ENCODE peak calls at places on chromosomes 13 and 19, in eight cellular contexts. One of them, this sample, is unnamed.

GRCh38 chr13:96573563-96573962 is 420.7 kb downstream of the OXGR1 start:
- DNase-seq in HFFc6: no peak
- DNase-seq in RWPE1: no peak
- DNase-seq in heart right ventricle: no peak
- DNase-seq in HFF-Myc: no peak
- DNase-seq in stomach: no peak
- DNase-seq in esophagus muscularis mucosa: no peak
- DNase-seq in fibroblast of mammary gland: no peak
- DNase-seq in this sample: no peak

GRCh38 chr13:111899714-111900389 is 167.1 kb upstream of the SOX1 start:
- DNase-seq in HFF-Myc: no peak
- DNase-seq in heart right ventricle: no peak
- DNase-seq in RWPE1: no peak
- DNase-seq in HFFc6: no peak
- DNase-seq in esophagus muscularis mucosa: no peak
- DNase-seq in fibroblast of mammary gland: no peak
- DNase-seq in stomach: no peak
- DNase-seq in this sample: no peak

GRCh38 chr19:17307876-17308377 is 1.4 kb upstream of the DDA1 start:
- DNase-seq in fibroblast of mammary gland: no peak
- DNase-seq in RWPE1: no peak
- DNase-seq in stomach: no peak
- DNase-seq in esophagus muscularis mucosa: no peak
- DNase-seq in HFF-Myc: no peak
- DNase-seq in HFFc6: no peak
- DNase-seq in heart right ventricle: no peak
- DNase-seq in this sample: no peak

GRCh38 chr19:12085074-12085818 is 20.7 kb downstream of the ZNF844 start:
- DNase-seq in HFFc6: no peak
- DNase-seq in fibroblast of mammary gland: no peak
- DNase-seq in HFF-Myc: no peak
- DNase-seq in esophagus muscularis mucosa: no peak
- DNase-seq in RWPE1: no peak
- DNase-seq in stomach: no peak
- DNase-seq in heart right ventricle: no peak
- DNase-seq in this sample: no peak

GRCh38 chr13:35349673-35350278 is 126.7 kb downstream of the MAB21L1 start:
- DNase-seq in esophagus muscularis mucosa: no peak
- DNase-seq in stomach: no peak
- DNase-seq in HFFc6: no peak
- DNase-seq in heart right ventricle: no peak
- DNase-seq in HFF-Myc: no peak
- DNase-seq in RWPE1: peak
- DNase-seq in fibroblast of mammary gland: peak
- DNase-seq in this sample: no peak

GRCh38 chr19:4776436-4777205 is 14.9 kb upstream of the FEM1A start:
- DNase-seq in stomach: no peak
- DNase-seq in esophagus muscularis mucosa: no peak
- DNase-seq in HFFc6: no peak
- DNase-seq in HFF-Myc: no peak
- DNase-seq in fibroblast of mammary gland: no peak
- DNase-seq in heart right ventricle: no peak
- DNase-seq in RWPE1: no peak
- DNase-seq in this sample: no peak

GRCh38 chr19:45428385-45429231 is 4.9 kb upstream of the ERCC1 start:
- DNase-seq in esophagus muscularis mucosa: no peak
- DNase-seq in RWPE1: no peak
- DNase-seq in stomach: peak
- DNase-seq in HFFc6: no peak
- DNase-seq in HFF-Myc: no peak
- DNase-seq in fibroblast of mammary gland: peak
- DNase-seq in heart right ventricle: peak
- DNase-seq in this sample: no peak

GRCh38 chr19:39413269-39413902 is 917 bp downstream of the PLEKHG2 start:
- DNase-seq in RWPE1: no peak
- DNase-seq in heart right ventricle: peak
- DNase-seq in HFFc6: no peak
- DNase-seq in stomach: no peak
- DNase-seq in esophagus muscularis mucosa: no peak
- DNase-seq in HFF-Myc: no peak
- DNase-seq in fibroblast of mammary gland: peak
- DNase-seq in this sample: no peak

GRCh38 chr13:29840585-29840984 is 9.8 kb downstream of the UBL3 start:
- DNase-seq in heart right ventricle: no peak
- DNase-seq in HFFc6: no peak
- DNase-seq in RWPE1: no peak
- DNase-seq in esophagus muscularis mucosa: no peak
- DNase-seq in stomach: no peak
- DNase-seq in HFF-Myc: no peak
- DNase-seq in fibroblast of mammary gland: no peak
- DNase-seq in this sample: no peak

GRCh38 chr13:94784066-94784465 is 71.7 kb upstream of the SOX21 start:
- DNase-seq in stomach: no peak
- DNase-seq in fibroblast of mammary gland: peak
- DNase-seq in esophagus muscularis mucosa: no peak
- DNase-seq in heart right ventricle: no peak
- DNase-seq in HFFc6: peak
- DNase-seq in HFF-Myc: no peak
- DNase-seq in RWPE1: no peak
- DNase-seq in this sample: no peak

GRCh38 chr19:46367434-46367833 is 20.5 kb downstream of the PPP5C start:
- DNase-seq in HFFc6: no peak
- DNase-seq in HFF-Myc: no peak
- DNase-seq in fibroblast of mammary gland: no peak
- DNase-seq in RWPE1: no peak
- DNase-seq in esophagus muscularis mucosa: no peak
- DNase-seq in stomach: no peak
- DNase-seq in heart right ventricle: no peak
- DNase-seq in this sample: no peak

GRCh38 chr19:37079238-37079637 is 1.0 kb downstream of the ZNF420 start:
- DNase-seq in HFFc6: no peak
- DNase-seq in esophagus muscularis mucosa: no peak
- DNase-seq in RWPE1: no peak
- DNase-seq in stomach: no peak
- DNase-seq in fibroblast of mammary gland: no peak
- DNase-seq in heart right ventricle: no peak
- DNase-seq in HFF-Myc: no peak
- DNase-seq in this sample: no peak

GRCh38 chr13:20140487-20140886 is 20.4 kb downstream of the GJA3 start:
- DNase-seq in fibroblast of mammary gland: no peak
- DNase-seq in heart right ventricle: no peak
- DNase-seq in esophagus muscularis mucosa: no peak
- DNase-seq in stomach: no peak
- DNase-seq in RWPE1: no peak
- DNase-seq in HFF-Myc: no peak
- DNase-seq in HFFc6: no peak
- DNase-seq in this sample: no peak

GRCh38 chr13:20141238-20142018 is 19.4 kb downstream of the GJA3 start:
- DNase-seq in HFF-Myc: no peak
- DNase-seq in heart right ventricle: peak
- DNase-seq in RWPE1: no peak
- DNase-seq in HFFc6: no peak
- DNase-seq in esophagus muscularis mucosa: no peak
- DNase-seq in stomach: no peak
- DNase-seq in fibroblast of mammary gland: no peak
- DNase-seq in this sample: no peak

GRCh38 chr13:20137875-20138274 is 23.0 kb downstream of the GJA3 start:
- DNase-seq in HFFc6: no peak
- DNase-seq in heart right ventricle: no peak
- DNase-seq in esophagus muscularis mucosa: no peak
- DNase-seq in HFF-Myc: no peak
- DNase-seq in fibroblast of mammary gland: no peak
- DNase-seq in RWPE1: no peak
- DNase-seq in stomach: no peak
- DNase-seq in this sample: no peak

GRCh38 chr13:20134732-20135131 is 26.1 kb downstream of the GJA3 start:
- DNase-seq in esophagus muscularis mucosa: no peak
- DNase-seq in RWPE1: no peak
- DNase-seq in heart right ventricle: no peak
- DNase-seq in HFF-Myc: no peak
- DNase-seq in fibroblast of mammary gland: no peak
- DNase-seq in stomach: no peak
- DNase-seq in HFFc6: no peak
- DNase-seq in this sample: no peak

DNA sequence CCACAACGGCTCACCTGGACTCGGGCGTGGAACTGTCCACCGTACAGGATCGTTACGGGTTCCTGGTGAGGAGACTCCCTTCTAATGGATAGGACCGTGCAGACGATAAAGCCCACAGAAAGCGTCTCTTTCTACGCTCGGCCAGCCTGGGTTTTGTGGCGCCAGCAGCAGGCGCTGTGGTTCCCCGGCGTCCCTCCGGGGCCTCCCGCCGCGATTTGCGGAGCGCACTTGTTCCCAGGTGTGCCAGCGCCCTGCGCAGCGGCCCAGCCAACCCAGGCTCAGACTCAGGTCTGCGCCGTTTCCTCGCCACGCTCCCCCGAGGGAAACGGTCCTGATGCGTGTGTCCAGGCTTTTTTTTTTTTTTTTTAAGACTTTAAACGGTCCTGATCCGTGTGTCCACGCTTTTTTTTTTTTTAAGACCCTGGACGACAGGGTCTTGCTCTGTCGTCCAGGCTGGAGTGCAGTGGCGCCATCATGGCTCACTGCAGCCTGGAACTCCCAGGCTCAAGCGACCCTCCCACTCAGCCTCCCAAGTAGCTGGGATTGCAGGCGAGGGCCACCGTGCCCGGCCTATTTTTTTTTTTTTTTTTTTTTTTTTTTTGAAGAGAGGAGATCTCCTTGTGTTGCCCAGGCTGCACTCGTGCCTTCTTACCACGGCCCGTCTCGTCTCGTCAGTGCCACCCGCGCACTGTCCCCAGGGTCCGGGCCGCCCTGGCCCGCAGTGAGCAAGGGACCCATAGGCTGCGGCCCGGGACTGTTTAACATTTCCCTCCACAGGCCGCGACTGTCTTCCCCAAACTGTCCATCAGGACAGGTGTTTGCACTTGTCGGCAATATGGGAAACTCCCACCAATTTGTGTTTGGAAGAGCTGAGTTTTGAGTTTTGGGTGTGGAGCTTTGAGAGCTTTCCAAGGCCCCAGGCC is 23.8 kb downstream of the GJA3 start:
- DNase-seq in fibroblast of mammary gland: peak
- DNase-seq in HFFc6: no peak
- DNase-seq in HFF-Myc: no peak
- DNase-seq in stomach: peak
- DNase-seq in RWPE1: no peak
- DNase-seq in esophagus muscularis mucosa: no peak
- DNase-seq in heart right ventricle: peak
- DNase-seq in this sample: no peak
- TF ChIP-seq CTCF in fibroblast of mammary gland: peak
- TF ChIP-seq CTCF in HFFc6: peak
- TF ChIP-seq CTCF in HFF-Myc: peak
- TF ChIP-seq CTCF in stomach: peak
- TF ChIP-seq CTCF in RWPE1: peak
- TF ChIP-seq CTCF in esophagus muscularis mucosa: no peak
- TF ChIP-seq CTCF in heart right ventricle: peak
- TF ChIP-seq CTCF in this sample: peak

DNA sequence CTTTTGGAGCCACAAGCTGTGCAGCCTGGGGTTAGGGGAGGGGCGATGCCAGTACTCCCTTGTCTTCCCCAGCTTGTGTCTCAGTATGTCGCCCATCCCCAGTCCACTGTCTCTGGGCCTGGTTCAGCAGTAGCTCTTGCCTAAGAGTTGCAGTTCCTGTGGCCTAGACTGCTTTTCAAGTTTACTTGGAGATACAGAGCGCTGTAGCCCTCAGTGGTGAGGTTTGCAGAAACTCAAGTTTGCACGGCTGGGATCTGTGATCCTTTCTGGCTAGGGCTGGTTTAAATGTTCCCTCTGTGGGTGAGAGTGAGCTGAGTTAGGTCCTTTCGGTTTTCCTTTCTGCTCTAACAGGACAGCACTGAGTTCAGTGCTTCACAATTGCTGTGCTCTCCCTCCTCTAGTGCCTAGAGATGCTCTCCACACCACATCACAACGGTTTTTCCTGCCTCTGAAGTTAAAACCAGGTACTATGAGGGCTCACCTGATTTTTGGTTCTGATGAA is 360.6 kb upstream of the TMTC4 start:
- DNase-seq in HFFc6: no peak
- DNase-seq in RWPE1: no peak
- DNase-seq in fibroblast of mammary gland: no peak
- DNase-seq in esophagus muscularis mucosa: peak
- DNase-seq in heart right ventricle: no peak
- DNase-seq in stomach: no peak
- DNase-seq in HFF-Myc: no peak
- DNase-seq in this sample: no peak
- TF ChIP-seq CTCF in HFFc6: no peak
- TF ChIP-seq CTCF in RWPE1: no peak
- TF ChIP-seq CTCF in fibroblast of mammary gland: no peak
- TF ChIP-seq CTCF in esophagus muscularis mucosa: no peak
- TF ChIP-seq CTCF in heart right ventricle: no peak
- TF ChIP-seq CTCF in stomach: no peak
- TF ChIP-seq CTCF in HFF-Myc: no peak
- TF ChIP-seq CTCF in this sample: no peak

DNA sequence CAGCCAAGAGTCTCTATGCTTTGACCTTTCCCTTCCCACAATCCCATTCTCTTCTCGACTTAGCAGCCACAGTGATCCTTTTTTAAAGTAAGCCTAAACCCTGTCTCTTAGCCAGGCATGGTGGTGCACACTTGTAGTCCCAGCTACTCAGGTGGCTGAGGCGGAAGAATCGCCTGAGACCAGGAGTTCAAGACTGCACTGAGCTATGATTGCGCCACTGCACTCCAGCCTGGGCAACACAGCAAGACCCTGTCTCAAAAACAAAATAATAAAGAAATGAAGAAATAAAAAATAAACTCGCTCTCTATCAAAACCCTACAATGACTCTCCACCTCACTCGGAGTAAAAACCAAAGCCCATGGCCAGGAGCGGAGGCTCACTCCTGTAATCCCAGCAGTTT is 14.7 kb downstream of the TEX101 start:
- DNase-seq in esophagus muscularis mucosa: no peak
- DNase-seq in fibroblast of mammary gland: no peak
- DNase-seq in stomach: no peak
- DNase-seq in heart right ventricle: no peak
- DNase-seq in HFFc6: no peak
- DNase-seq in RWPE1: no peak
- DNase-seq in HFF-Myc: no peak
- DNase-seq in this sample: no peak
- TF ChIP-seq CTCF in esophagus muscularis mucosa: no peak
- TF ChIP-seq CTCF in fibroblast of mammary gland: no peak
- TF ChIP-seq CTCF in stomach: no peak
- TF ChIP-seq CTCF in heart right ventricle: no peak
- TF ChIP-seq CTCF in HFFc6: no peak
- TF ChIP-seq CTCF in RWPE1: no peak
- TF ChIP-seq CTCF in HFF-Myc: no peak
- TF ChIP-seq CTCF in this sample: no peak

DNA sequence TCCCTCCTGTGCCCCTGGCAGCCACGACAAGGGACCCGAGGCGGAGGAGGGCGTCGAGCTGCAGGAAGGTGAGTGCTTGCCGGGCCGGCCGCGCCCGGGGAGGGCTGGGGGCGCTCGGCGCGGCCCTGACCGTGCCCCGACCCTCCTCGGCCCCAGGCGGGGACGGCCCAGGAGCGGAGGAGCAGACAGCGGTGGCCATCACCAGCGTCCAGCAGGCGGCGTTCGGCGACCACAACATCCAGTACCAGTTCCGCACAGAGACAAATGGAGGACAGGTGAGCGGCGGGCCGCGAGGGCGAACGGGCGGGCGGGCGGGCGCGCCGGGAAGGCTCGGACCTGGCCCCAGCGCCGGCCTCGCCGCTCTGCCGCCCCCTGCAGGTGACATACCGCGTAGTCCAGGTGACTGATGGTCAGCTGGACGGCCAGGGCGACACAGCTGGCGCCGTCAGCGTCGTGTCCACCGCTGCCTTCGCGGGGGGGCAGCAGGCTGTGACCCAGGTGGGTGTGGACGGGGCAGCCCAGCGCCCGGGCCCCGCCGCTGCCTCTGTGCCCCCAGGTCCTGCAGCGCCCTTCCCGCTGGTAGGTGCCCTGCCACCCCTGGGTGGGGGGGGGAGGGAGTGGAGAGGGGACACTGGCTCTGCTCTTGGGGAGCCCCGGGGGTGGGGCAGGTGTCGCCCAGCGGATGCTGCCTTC is 809 bp downstream of the USF2 start:
- DNase-seq in esophagus muscularis mucosa: no peak
- DNase-seq in heart right ventricle: peak
- DNase-seq in HFFc6: peak
- DNase-seq in fibroblast of mammary gland: peak
- DNase-seq in HFF-Myc: peak
- DNase-seq in RWPE1: peak
- DNase-seq in stomach: peak
- DNase-seq in this sample: peak
- TF ChIP-seq CTCF in esophagus muscularis mucosa: peak
- TF ChIP-seq CTCF in heart right ventricle: peak
- TF ChIP-seq CTCF in HFFc6: peak
- TF ChIP-seq CTCF in fibroblast of mammary gland: peak
- TF ChIP-seq CTCF in HFF-Myc: peak
- TF ChIP-seq CTCF in RWPE1: peak
- TF ChIP-seq CTCF in stomach: peak
- TF ChIP-seq CTCF in this sample: peak

This sample was measured in kidney epithelial cell.